ENCODE peak calls at places on chromosomes 7 and 10, in eight cellular contexts. J is retinal pigment epithelial cell, X is kidney epithelial cell, G is cardiac muscle cell, E is AG04449, M is ascending aorta, N is left ventricle myocardium inferior, V is choroid plexus epithelial cell. F is an unnamed sample.

GRCh38 chr7:158824028-158824427 is 5.3 kb downstream of the ESYT2 start:
- DNase-seq in J (no peak), X (no peak), G (no peak), E (no peak), M (no peak), N (no peak), V (no peak), F (no peak)

GRCh38 chr10:80468002-80468401 is 13.9 kb downstream of the TSPAN14 start:
- DNase-seq in J (no peak), X (no peak), G (no peak), E (no peak), M (peak), N (peak), V (no peak), F (no peak)

GRCh38 chr7:64686493-64687184 is 20.7 kb downstream of the ZNF107 start:
- DNase-seq in J (no peak), X (no peak), G (no peak), E (no peak), M (no peak), N (no peak), V (no peak), F (no peak)

GRCh38 chr10:17586741-17587720 is 30.1 kb downstream of the HACD1 start:
- DNase-seq in J (no peak), X (no peak), G (peak), E (no peak), M (no peak), N (no peak), V (peak), F (no peak)

GRCh38 chr7:28840515-28841125 is 117.5 kb downstream of the TRIL start:
- DNase-seq in J (no peak), X (no peak), G (peak), E (no peak), M (no peak), N (no peak), V (peak), F (no peak)

GRCh38 chr7:5525271-5526189 is 101.9 kb upstream of the TNRC18 start:
- DNase-seq in J (no peak), X (no peak), G (peak), E (no peak), M (no peak), N (no peak), V (peak), F (no peak)

GRCh38 chr10:130509881-130510689 is 373.9 kb downstream of the GLRX3 start:
- DNase-seq in J (no peak), X (no peak), G (no peak), E (no peak), M (no peak), N (no peak), V (no peak), F (no peak)

GRCh38 chr7:99733003-99733402 is 2.0 kb downstream of the CYP3A7 start:
- DNase-seq in J (no peak), X (no peak), G (no peak), E (no peak), M (no peak), N (no peak), V (no peak), F (no peak)

GRCh38 chr10:112732277-112732891 is 217.7 kb upstream of the TCF7L2 start:
- DNase-seq in J (no peak), X (no peak), G (no peak), E (no peak), M (no peak), N (no peak), V (no peak), F (no peak)

GRCh38 chr10:110481948-110482347 is 15.8 kb upstream of the DUSP5 start:
- DNase-seq in J (no peak), X (no peak), G (no peak), E (no peak), M (no peak), N (no peak), V (no peak), F (no peak)

GRCh38 chr7:131108212-131108980 is 219.3 kb upstream of the MKLN1 start:
- DNase-seq in J (no peak), X (no peak), G (no peak), E (no peak), M (no peak), N (no peak), V (peak), F (no peak)
- H3K4me3 ChIP-seq in J (peak), X (peak), G (peak), E (peak), M (peak), N (peak), V (peak), F (peak)

GRCh38 chr7:127794551-127794950 is 142.6 kb downstream of the SND1 start:
- DNase-seq in J (no peak), X (no peak), G (no peak), E (no peak), M (no peak), N (no peak), V (no peak), F (no peak)

GRCh38 chr7:127793582-127793981 is 141.6 kb downstream of the SND1 start:
- DNase-seq in J (no peak), X (no peak), G (no peak), E (no peak), M (no peak), N (no peak), V (no peak), F (no peak)

GRCh38 chr7:127794135-127794534 is 142.1 kb downstream of the SND1 start:
- DNase-seq in J (no peak), X (no peak), G (no peak), E (no peak), M (no peak), N (no peak), V (no peak), F (no peak)

GRCh38 chr7:127791790-127792189 is 139.8 kb downstream of the SND1 start:
- DNase-seq in J (no peak), X (no peak), G (no peak), E (no peak), M (no peak), N (no peak), V (peak), F (no peak)

DNA sequence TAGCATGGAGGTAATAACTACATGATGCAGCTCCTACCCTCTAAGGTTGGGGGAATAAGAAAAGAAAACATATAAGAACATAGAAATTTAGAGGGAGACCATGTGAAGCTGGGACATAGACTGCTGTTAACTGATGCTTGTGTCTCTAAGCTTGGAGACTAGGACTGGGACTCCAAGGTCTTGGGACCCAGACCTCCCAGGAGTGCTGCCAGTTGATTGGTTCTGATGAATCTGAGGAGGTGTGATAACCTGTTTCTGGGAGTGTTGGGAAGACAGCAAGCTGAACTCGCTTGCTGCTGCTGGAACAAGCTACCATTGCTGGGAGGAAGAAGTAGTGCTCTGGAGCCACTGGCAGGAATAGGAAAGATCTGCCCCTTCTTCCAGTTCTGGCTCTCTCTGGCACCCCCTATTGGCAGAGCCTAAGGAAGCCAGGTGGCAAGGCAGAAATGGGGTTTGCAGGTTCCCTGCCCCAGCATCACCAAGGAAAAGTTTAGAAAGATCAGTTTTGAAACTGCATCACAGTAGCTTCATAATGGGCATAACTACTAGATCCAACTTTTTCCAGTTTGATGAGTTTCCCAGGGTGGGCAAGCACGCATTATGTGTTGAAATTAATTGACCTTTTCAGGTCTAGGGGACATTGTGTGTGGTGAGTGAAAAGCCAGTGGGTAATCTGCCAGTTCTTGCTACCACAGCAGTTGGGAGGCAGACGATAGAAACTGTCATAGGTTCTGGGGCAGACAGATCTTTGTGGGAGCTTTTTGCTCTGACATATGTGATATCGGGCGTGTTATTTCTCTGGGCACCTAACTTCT is 140.7 kb downstream of the SND1 start:
- DNase-seq in J (no peak), X (no peak), G (peak), E (no peak), M (no peak), N (no peak), V (no peak), F (no peak)
- TF ChIP-seq CTCF in J (peak), X (peak), G (peak), E (peak), M (no peak), N (peak), V (peak), F (peak)

DNA sequence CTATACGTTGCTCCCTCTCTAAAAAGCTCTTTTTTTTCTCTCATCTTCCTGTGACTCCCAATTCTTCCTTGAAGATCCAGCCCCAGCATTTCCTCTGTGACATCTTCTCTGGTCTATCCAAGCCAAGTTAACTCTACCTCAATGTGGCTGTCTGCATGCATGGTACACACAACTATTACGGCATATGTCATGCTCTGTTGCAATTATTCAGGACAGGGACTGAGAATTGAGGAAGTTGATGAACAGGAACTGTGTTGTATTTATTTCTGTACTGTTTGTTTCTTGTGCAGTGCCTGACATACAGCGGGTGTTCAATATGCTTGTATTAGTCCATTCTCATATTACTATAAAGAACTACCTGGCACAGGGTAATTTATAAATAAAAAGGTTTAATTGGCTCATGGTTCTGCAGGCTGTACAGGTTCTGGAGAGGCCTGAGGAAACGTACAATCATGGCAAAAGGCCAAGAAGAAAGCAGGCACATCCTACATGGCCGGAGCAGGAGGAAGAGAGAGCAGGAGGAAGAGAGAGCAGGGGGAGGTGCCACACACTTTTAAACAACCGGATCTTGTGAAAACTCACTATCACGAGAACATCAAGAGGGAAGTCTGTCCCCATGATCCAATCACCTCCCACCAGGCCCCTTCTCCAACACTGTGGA is 6.3 kb downstream of the TRPV5 start:
- DNase-seq in J (no peak), X (no peak), G (no peak), E (no peak), M (no peak), N (no peak), V (no peak), F (no peak)
- H3K4me3 ChIP-seq in J (no peak), X (no peak), G (no peak), E (no peak), M (no peak), N (no peak), V (no peak), F (no peak)

DNA sequence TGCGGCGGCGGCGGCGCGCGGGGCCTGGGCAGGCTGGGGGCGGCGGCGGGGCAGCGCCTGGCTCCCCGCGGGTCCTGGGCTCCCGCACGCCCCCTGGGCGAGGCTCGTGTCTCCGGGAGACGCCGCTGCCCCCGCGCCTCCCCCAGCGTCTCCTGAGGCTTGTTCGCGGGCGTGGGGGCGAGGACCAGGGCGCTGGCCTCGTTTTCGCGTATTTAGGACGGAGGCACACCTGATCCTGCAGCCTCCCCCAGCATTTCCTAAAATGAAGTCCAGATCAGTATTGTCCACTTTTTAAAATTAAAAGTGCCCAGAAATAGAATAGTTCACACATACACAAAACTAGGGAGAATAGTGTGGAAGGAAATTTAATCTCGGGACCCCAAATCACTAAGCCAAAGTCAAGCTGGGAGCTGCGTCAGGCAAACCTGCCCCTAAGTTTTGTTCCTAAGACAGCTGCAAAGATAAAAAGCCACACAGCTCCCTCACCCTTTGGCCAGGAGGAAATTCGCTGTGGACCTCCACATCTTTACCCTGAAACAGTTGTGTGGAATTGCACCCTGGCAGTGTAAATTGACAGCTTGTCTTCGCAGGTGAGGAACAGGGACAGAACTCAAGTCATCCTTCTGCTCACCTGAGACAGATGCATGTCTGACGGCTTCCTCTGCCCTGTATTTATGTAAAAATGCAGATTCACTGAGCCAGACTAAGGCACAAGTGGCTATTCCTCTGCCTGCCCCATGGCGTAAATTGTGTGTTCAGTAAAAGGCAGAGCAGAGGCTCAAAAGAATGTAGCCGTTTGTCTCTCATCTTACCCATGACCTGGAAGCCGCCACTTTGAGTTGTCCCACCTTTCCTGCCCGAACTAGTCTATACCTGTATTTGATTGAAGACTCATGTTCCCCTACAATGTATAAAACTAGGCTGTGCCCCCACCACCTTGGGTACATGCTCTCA is 740 bp downstream of the GALNT11 start:
- DNase-seq in J (no peak), X (no peak), G (no peak), E (no peak), M (no peak), N (no peak), V (peak), F (no peak)
- TF ChIP-seq CTCF in J (no peak), X (peak), G (no peak), E (no peak), M (no peak), N (no peak), V (no peak), F (no peak)

GRCh38 chr7:2358968-2359527 is 4.4 kb downstream of the EIF3B start:
- DNase-seq in J (no peak), X (no peak), G (no peak), E (no peak), M (no peak), N (no peak), V (no peak), F (no peak)

GRCh38 chr7:2354173-2355078 is at the start of gene EIF3B:
- DNase-seq in J (peak), X (peak), G (peak), E (peak), M (peak), N (peak), V (peak), F (peak)

GRCh38 chr7:2359610-2360009 is 5.0 kb downstream of the EIF3B start:
- DNase-seq in J (no peak), X (no peak), G (no peak), E (no peak), M (no peak), N (no peak), V (no peak), F (no peak)

GRCh38 chr7:2355079-2356008 is 717 bp downstream of the EIF3B start:
- DNase-seq in J (no peak), X (no peak), G (peak), E (no peak), M (no peak), N (no peak), V (no peak), F (no peak)

DNA sequence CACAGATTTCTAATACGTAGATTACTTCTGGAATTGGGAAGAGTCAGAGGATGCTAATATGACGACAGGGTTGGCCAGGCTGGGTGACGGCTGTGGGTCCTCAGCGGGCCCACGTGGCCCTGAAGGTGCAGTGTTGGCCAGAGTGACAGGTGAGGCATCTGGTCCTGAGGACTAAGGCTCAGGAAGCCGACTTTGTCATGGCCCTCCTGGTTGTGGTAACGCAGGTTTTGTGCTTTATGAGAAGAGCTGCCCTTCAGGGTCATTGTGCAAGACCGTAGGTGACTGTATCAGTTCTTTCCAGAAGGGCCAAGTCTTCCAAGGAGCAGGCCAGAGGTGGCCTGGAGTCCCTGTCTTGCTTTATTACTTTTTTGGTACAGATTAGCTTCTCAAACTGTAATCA is 2.5 kb downstream of the EIF3B start:
- DNase-seq in J (no peak), X (no peak), G (no peak), E (no peak), M (no peak), N (no peak), V (no peak), F (no peak)
- H3K4me3 ChIP-seq in J (no peak), X (no peak), G (no peak), E (no peak), M (peak), N (peak), V (no peak), F (no peak)

F was measured in epithelial cell of proximal tubule.